ENCODE peak calls at places on chromosomes 7 and 10, in nine cellular contexts. X, E, F, P, Y, Z, Q, V and W are unnamed samples.
A peak's percentile ranks its signal among the peaks of the same experiment; 100 is the strongest.

GRCh38 chr10:12201543-12201942 is 5.6 kb downstream of the CDC123 start:
- DNase-seq in X (no peak), E (no peak), F (no peak), P (no peak), Y (no peak), Z (no peak), Q (no peak), V (no peak), W (no peak)

GRCh38 chr7:139807009-139807408 is 22.1 kb upstream of the TBXAS1 start:
- DNase-seq in X (no peak), E (no peak), F (no peak), P (no peak), Y (no peak), Z (no peak), Q (peak; percentile 26), V (no peak), W (no peak)

GRCh38 chr7:5758753-5759330 is 22.6 kb downstream of the RNF216 start:
- DNase-seq in X (no peak), E (no peak), F (no peak), P (no peak), Y (peak; percentile 41), Z (no peak), Q (no peak), V (no peak), W (no peak)

GRCh38 chr10:132611026-132611910 is 73.7 kb downstream of the INPP5A start:
- DNase-seq in X (no peak), E (no peak), F (no peak), P (no peak), Y (no peak), Z (no peak), Q (peak; percentile 39), V (no peak), W (no peak)

GRCh38 chr7:44278451-44279161 is 46.8 kb downstream of the CAMK2B start:
- DNase-seq in X (peak; percentile 3), E (peak; percentile 12), F (peak; percentile 29), P (peak; percentile 48), Y (peak; percentile 12), Z (no peak), Q (peak; percentile 76), V (no peak), W (peak; percentile 12)

GRCh38 chr10:51524041-51524440 is 175.4 kb downstream of the CSTF2T start:
- DNase-seq in X (no peak), E (no peak), F (peak; percentile 11), P (peak; percentile 23), Y (no peak), Z (no peak), Q (no peak), V (no peak), W (no peak)

GRCh38 chr10:92384741-92385140 is 93.8 kb downstream of the MARCHF5 start:
- DNase-seq in X (no peak), E (no peak), F (no peak), P (no peak), Y (no peak), Z (no peak), Q (peak; percentile 52), V (no peak), W (no peak)

GRCh38 chr7:114298011-114298410 is 116.6 kb upstream of the FOXP2 start:
- DNase-seq in X (no peak), E (no peak), F (no peak), P (peak; percentile 2), Y (no peak), Z (no peak), Q (no peak), V (no peak), W (no peak)

GRCh38 chr7:141891338-141891737 is 24.9 kb upstream of the OR9A4 start:
- DNase-seq in X (no peak), E (no peak), F (no peak), P (no peak), Y (no peak), Z (no peak), Q (no peak), V (no peak), W (no peak)

GRCh38 chr7:20064974-20065862 is 152.0 kb downstream of the MACC1 start:
- DNase-seq in X (no peak), E (peak; percentile 75), F (peak; percentile 8), P (peak; percentile 75), Y (no peak), Z (no peak), Q (no peak), V (no peak), W (peak; percentile 17)

GRCh38 chr10:83612050-83612449 is 527.3 kb upstream of the GHITM start:
- DNase-seq in X (no peak), E (peak; percentile 25), F (no peak), P (peak; percentile 76), Y (no peak), Z (no peak), Q (no peak), V (no peak), W (no peak)

GRCh38 chr10:118259288-118259906 is 82.7 kb downstream of the FAM204A start:
- DNase-seq in X (peak; percentile 71), E (no peak), F (no peak), P (peak; percentile 43), Y (peak; percentile 31), Z (peak; percentile 90), Q (no peak), V (peak; percentile 72), W (peak; percentile 89)

GRCh38 chr10:44183667-44184632 is 200.9 kb downstream of the CXCL12 start:
- DNase-seq in X (no peak), E (no peak), F (no peak), P (peak; percentile 18), Y (no peak), Z (no peak), Q (no peak), V (no peak), W (no peak)

GRCh38 chr10:131912620-131913019 is 11.8 kb downstream of the PPP2R2D start:
- DNase-seq in X (no peak), E (no peak), F (no peak), P (no peak), Y (no peak), Z (no peak), Q (no peak), V (no peak), W (no peak)

GRCh38 chr7:74256446-74257408 is 2.5 kb upstream of the RFC2 start:
- DNase-seq in X (no peak), E (peak; percentile 92), F (no peak), P (peak; percentile 97), Y (no peak), Z (no peak), Q (no peak), V (no peak), W (no peak)

GRCh38 chr7:37095122-37095521 is 353.5 kb downstream of the ELMO1 start:
- DNase-seq in X (no peak), E (no peak), F (no peak), P (no peak), Y (no peak), Z (no peak), Q (no peak), V (no peak), W (no peak)

GRCh38 chr7:37096341-37096740 is 352.3 kb downstream of the ELMO1 start:
- DNase-seq in X (no peak), E (no peak), F (no peak), P (no peak), Y (peak; percentile 32), Z (no peak), Q (no peak), V (no peak), W (no peak)

GRCh38 chr7:37097983-37098382 is 350.7 kb downstream of the ELMO1 start:
- DNase-seq in X (no peak), E (no peak), F (no peak), P (no peak), Y (no peak), Z (no peak), Q (no peak), V (no peak), W (no peak)

GRCh38 chr7:37100735-37101331 is 347.8 kb downstream of the ELMO1 start:
- DNase-seq in X (no peak), E (no peak), F (no peak), P (no peak), Y (no peak), Z (no peak), Q (no peak), V (no peak), W (no peak)

DNA sequence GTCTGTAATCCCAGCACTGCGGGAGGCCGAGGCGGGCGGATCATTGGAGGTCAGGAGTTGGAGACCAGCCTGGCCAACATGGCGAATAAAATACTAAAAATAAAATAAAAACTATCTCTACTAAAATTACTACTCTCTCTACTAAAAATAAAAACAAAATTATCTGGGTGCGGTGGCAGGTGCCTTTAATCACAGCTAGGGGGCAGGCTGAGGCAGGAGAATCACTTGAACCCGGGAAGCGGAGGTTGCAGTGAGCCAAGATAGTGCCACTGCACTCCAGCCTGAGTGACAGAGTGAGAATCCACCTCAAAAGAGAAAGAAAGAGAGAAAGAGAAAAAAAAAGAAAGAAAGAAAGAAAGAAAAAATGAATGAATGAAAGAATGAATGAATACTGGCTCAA is 351.4 kb downstream of the ELMO1 start:
- DNase-seq in X (no peak), E (no peak), F (no peak), P (no peak), Y (no peak), Z (no peak), Q (no peak), V (no peak), W (no peak)
- TF ChIP-seq CTCF in X (peak; percentile 6), E (no peak), F (no peak), P (no peak), Y (no peak), Z (peak; percentile 46), Q (no peak), V (peak; percentile 59), W (no peak)

GRCh38 chr10:126256864-126257263 is 131.4 kb downstream of the ADAM12 start:
- DNase-seq in X (peak; percentile 49), E (no peak), F (no peak), P (no peak), Y (no peak), Z (peak; percentile 54), Q (no peak), V (peak; percentile 31), W (no peak)
- TF ChIP-seq CTCF in X (peak; percentile 48), E (peak; percentile 56), F (no peak), P (peak; percentile 39), Y (no peak), Z (peak; percentile 56), Q (no peak), V (no peak), W (no peak)

DNA sequence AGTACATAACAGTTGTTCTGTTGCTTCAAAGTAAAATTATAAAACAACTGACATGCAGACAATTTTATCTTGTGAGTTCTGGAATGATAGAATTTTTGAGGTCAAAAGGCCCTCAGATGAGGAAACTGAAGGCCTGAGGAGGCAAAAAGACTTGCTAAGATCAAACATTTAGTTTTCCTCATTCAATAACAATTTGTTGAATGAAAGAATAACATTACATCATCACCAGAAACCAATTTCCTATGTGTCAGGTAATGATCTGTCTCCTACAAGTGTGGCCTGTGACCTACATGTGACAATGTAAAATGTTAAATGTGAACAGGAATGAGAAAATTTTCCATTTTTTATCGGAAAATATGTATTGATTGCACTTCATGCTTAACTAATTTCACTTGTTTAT is 16.6 kb upstream of the ASB4 start:
- DNase-seq in X (no peak), E (no peak), F (no peak), P (peak; percentile 35), Y (no peak), Z (no peak), Q (no peak), V (no peak), W (no peak)
- TF ChIP-seq CTCF in X (no peak), E (no peak), F (no peak), P (no peak), Y (no peak), Z (no peak), Q (no peak), V (no peak), W (no peak)

DNA sequence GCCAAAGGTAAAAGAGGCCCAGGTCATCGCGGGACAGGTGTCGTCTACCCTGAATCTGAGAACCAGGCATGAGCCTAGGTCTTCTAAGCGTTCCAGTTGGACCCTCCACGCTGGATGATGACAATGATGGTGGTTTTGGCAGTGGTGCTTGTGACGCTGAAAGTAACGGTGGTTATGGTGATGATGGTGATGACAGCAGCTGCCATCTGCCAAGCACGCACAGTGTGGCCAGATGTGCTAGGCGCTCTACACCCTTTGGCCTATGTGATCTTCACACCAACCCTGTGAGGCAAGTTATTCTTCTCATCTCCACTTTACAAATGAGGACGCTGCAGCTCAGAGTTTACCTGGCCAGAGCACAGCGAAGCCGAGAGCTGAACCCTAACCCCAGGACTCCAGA is 93.9 kb downstream of the FAM53B start:
- DNase-seq in X (no peak), E (no peak), F (no peak), P (no peak), Y (no peak), Z (no peak), Q (no peak), V (no peak), W (no peak)
- TF ChIP-seq CTCF in X (no peak), E (no peak), F (no peak), P (no peak), Y (no peak), Z (no peak), Q (no peak), V (no peak), W (no peak)